ENCODE peak calls at places on chromosomes 16 and 17, in seven cellular contexts. L is testis, G is SJCRH30, H is NCI-H1436, R is IMR-90, V is putamen, P is T1000. E is an unnamed sample.

GRCh38 chr16:31386157-31386984 is 6.8 kb upstream of the ITGAD start:
- DNase-seq in V (peak; percentile 47), G (no peak), R (peak; percentile 72), P (no peak), L (no peak), H (no peak), E (peak; percentile 59)

GRCh38 chr16:72915331-72915730 is 132.6 kb downstream of the ZFHX3 start:
- DNase-seq in V (no peak), G (no peak), L (no peak), P (no peak), H (no peak), R (no peak), E (no peak)

GRCh38 chr16:3655030-3655790 is 719 bp downstream of the DNASE1 start:
- DNase-seq in V (no peak), G (no peak), P (no peak), R (no peak), H (no peak), L (no peak), E (no peak)

GRCh38 chr17:57987582-57988300 is at the start of gene VEZF1:
- DNase-seq in V (peak; percentile 84), G (peak; percentile 82), R (peak; percentile 44), P (peak; percentile 76), H (peak; percentile 81), L (peak; percentile 79), E (peak; percentile 56)

GRCh38 chr17:60154616-60155426 is 5.0 kb downstream of the CA4 start:
- DNase-seq in R (peak; percentile 68), G (no peak), P (peak; percentile 77), H (no peak), L (no peak), V (no peak), E (no peak)

GRCh38 chr17:36188891-36189306 is 7.7 kb downstream of the CCL3L1 start:
- DNase-seq in G (no peak), R (no peak), L (no peak), H (no peak), V (peak; percentile 52), P (no peak), E (peak; percentile 95)

GRCh38 chr16:22787456-22788189 is 26.3 kb upstream of the HS3ST2 start:
- DNase-seq in H (no peak), R (peak; percentile 2), V (no peak), L (no peak), G (peak; percentile 16), P (no peak), E (peak; percentile 97)

GRCh38 chr17:9204623-9205329 is 183.5 kb downstream of the NTN1 start:
- DNase-seq in H (no peak), R (no peak), P (no peak), G (no peak), V (no peak), L (no peak), E (peak; percentile 87)

GRCh38 chr16:10332301-10332700 is 53.6 kb upstream of the ATF7IP2 start:
- DNase-seq in H (no peak), V (no peak), G (no peak), R (no peak), L (peak; percentile 43), P (no peak), E (no peak)

E was measured in MV-4-11.